ENCODE peak calls at places on chromosomes 1 and 21, in ten cellular contexts. One of them, this sample, is unnamed.

GRCh38 chr1:14516974-14517812 is 81.3 kb upstream of the KAZN start:
- DNase-seq in MM.1S: no peak
- DNase-seq in pancreas: no peak
- DNase-seq in heart left ventricle: no peak
- DNase-seq in fibroblast of the aortic adventitia: peak; percentile 99
- DNase-seq in hepatocyte: peak; percentile 39
- DNase-seq in GM23248: peak; percentile 97
- DNase-seq in skeletal muscle cell: peak; percentile 85
- DNase-seq in AG09309: peak; percentile 86
- DNase-seq in suprapubic skin: no peak
- DNase-seq in this sample: peak; percentile 20

GRCh38 chr1:50940291-50940690 is 19.8 kb downstream of the FAF1 start:
- DNase-seq in pancreas: no peak
- DNase-seq in GM23248: no peak
- DNase-seq in suprapubic skin: no peak
- DNase-seq in MM.1S: no peak
- DNase-seq in fibroblast of the aortic adventitia: no peak
- DNase-seq in heart left ventricle: no peak
- DNase-seq in hepatocyte: no peak
- DNase-seq in skeletal muscle cell: no peak
- DNase-seq in AG09309: no peak
- DNase-seq in this sample: no peak

GRCh38 chr1:100657876-100658715 is 61.4 kb upstream of the VCAM1 start:
- DNase-seq in skeletal muscle cell: peak; percentile 68
- DNase-seq in MM.1S: no peak
- DNase-seq in AG09309: no peak
- DNase-seq in fibroblast of the aortic adventitia: no peak
- DNase-seq in GM23248: no peak
- DNase-seq in hepatocyte: peak; percentile 7
- DNase-seq in suprapubic skin: no peak
- DNase-seq in heart left ventricle: no peak
- DNase-seq in pancreas: no peak
- DNase-seq in this sample: no peak

GRCh38 chr21:34599534-34600101 is 15.3 kb downstream of the RCAN1 start:
- DNase-seq in hepatocyte: no peak
- DNase-seq in AG09309: no peak
- DNase-seq in GM23248: no peak
- DNase-seq in suprapubic skin: no peak
- DNase-seq in heart left ventricle: no peak
- DNase-seq in fibroblast of the aortic adventitia: no peak
- DNase-seq in pancreas: no peak
- DNase-seq in skeletal muscle cell: no peak
- DNase-seq in MM.1S: no peak
- DNase-seq in this sample: no peak

GRCh38 chr1:10252508-10252907 is 42.1 kb downstream of the KIF1B start:
- DNase-seq in MM.1S: no peak
- DNase-seq in heart left ventricle: no peak
- DNase-seq in fibroblast of the aortic adventitia: peak; percentile 32
- DNase-seq in skeletal muscle cell: no peak
- DNase-seq in pancreas: no peak
- DNase-seq in suprapubic skin: no peak
- DNase-seq in GM23248: peak; percentile 76
- DNase-seq in AG09309: no peak
- DNase-seq in hepatocyte: peak; percentile 30
- DNase-seq in this sample: no peak

GRCh38 chr1:172398193-172398592 is 22.3 kb upstream of the C1orf105 start:
- DNase-seq in GM23248: peak; percentile 53
- DNase-seq in MM.1S: no peak
- DNase-seq in AG09309: no peak
- DNase-seq in pancreas: no peak
- DNase-seq in suprapubic skin: no peak
- DNase-seq in heart left ventricle: no peak
- DNase-seq in skeletal muscle cell: peak; percentile 40
- DNase-seq in hepatocyte: no peak
- DNase-seq in fibroblast of the aortic adventitia: peak; percentile 60
- DNase-seq in this sample: no peak

GRCh38 chr1:179229214-179230140 is at the start of gene ABL2:
- DNase-seq in skeletal muscle cell: no peak
- DNase-seq in pancreas: peak; percentile 44
- DNase-seq in fibroblast of the aortic adventitia: peak; percentile 6
- DNase-seq in MM.1S: peak; percentile 80
- DNase-seq in heart left ventricle: peak; percentile 50
- DNase-seq in AG09309: no peak
- DNase-seq in suprapubic skin: peak; percentile 70
- DNase-seq in GM23248: peak; percentile 70
- DNase-seq in hepatocyte: peak; percentile 67
- DNase-seq in this sample: no peak

GRCh38 chr1:33715195-33715811 is 148.6 kb upstream of the HMGB4 start:
- DNase-seq in fibroblast of the aortic adventitia: no peak
- DNase-seq in pancreas: no peak
- DNase-seq in suprapubic skin: no peak
- DNase-seq in MM.1S: no peak
- DNase-seq in heart left ventricle: no peak
- DNase-seq in GM23248: no peak
- DNase-seq in AG09309: no peak
- DNase-seq in skeletal muscle cell: no peak
- DNase-seq in hepatocyte: no peak
- DNase-seq in this sample: no peak

GRCh38 chr21:29305068-29305467 is 6.3 kb downstream of the BACH1 start:
- DNase-seq in suprapubic skin: no peak
- DNase-seq in MM.1S: no peak
- DNase-seq in AG09309: no peak
- DNase-seq in skeletal muscle cell: no peak
- DNase-seq in hepatocyte: no peak
- DNase-seq in pancreas: no peak
- DNase-seq in fibroblast of the aortic adventitia: no peak
- DNase-seq in GM23248: peak; percentile 57
- DNase-seq in heart left ventricle: no peak
- DNase-seq in this sample: no peak

GRCh38 chr1:162922196-162922595 is 61.2 kb upstream of the CCDC190 start:
- DNase-seq in MM.1S: no peak
- DNase-seq in suprapubic skin: no peak
- DNase-seq in pancreas: no peak
- DNase-seq in fibroblast of the aortic adventitia: peak; percentile 35
- DNase-seq in AG09309: no peak
- DNase-seq in skeletal muscle cell: no peak
- DNase-seq in GM23248: peak; percentile 32
- DNase-seq in hepatocyte: no peak
- DNase-seq in heart left ventricle: no peak
- DNase-seq in this sample: no peak

GRCh38 chr1:164739189-164739588 is 180.2 kb downstream of the PBX1 start:
- DNase-seq in heart left ventricle: no peak
- DNase-seq in pancreas: no peak
- DNase-seq in MM.1S: no peak
- DNase-seq in hepatocyte: no peak
- DNase-seq in fibroblast of the aortic adventitia: no peak
- DNase-seq in skeletal muscle cell: no peak
- DNase-seq in GM23248: no peak
- DNase-seq in AG09309: no peak
- DNase-seq in suprapubic skin: no peak
- DNase-seq in this sample: no peak

GRCh38 chr1:164733070-164733469 is 174.1 kb downstream of the PBX1 start:
- DNase-seq in pancreas: no peak
- DNase-seq in skeletal muscle cell: peak; percentile 56
- DNase-seq in suprapubic skin: no peak
- DNase-seq in hepatocyte: no peak
- DNase-seq in MM.1S: no peak
- DNase-seq in GM23248: peak; percentile 89
- DNase-seq in fibroblast of the aortic adventitia: peak; percentile 57
- DNase-seq in heart left ventricle: no peak
- DNase-seq in AG09309: no peak
- DNase-seq in this sample: no peak

GRCh38 chr1:164731161-164731747 is 172.3 kb downstream of the PBX1 start:
- DNase-seq in fibroblast of the aortic adventitia: no peak
- DNase-seq in skeletal muscle cell: no peak
- DNase-seq in MM.1S: no peak
- DNase-seq in pancreas: no peak
- DNase-seq in hepatocyte: no peak
- DNase-seq in heart left ventricle: no peak
- DNase-seq in GM23248: no peak
- DNase-seq in AG09309: no peak
- DNase-seq in suprapubic skin: no peak
- DNase-seq in this sample: no peak

GRCh38 chr1:164733734-164734133 is 174.8 kb downstream of the PBX1 start:
- DNase-seq in hepatocyte: no peak
- DNase-seq in AG09309: no peak
- DNase-seq in fibroblast of the aortic adventitia: no peak
- DNase-seq in skeletal muscle cell: no peak
- DNase-seq in suprapubic skin: no peak
- DNase-seq in MM.1S: no peak
- DNase-seq in GM23248: no peak
- DNase-seq in pancreas: no peak
- DNase-seq in heart left ventricle: no peak
- DNase-seq in this sample: no peak

DNA sequence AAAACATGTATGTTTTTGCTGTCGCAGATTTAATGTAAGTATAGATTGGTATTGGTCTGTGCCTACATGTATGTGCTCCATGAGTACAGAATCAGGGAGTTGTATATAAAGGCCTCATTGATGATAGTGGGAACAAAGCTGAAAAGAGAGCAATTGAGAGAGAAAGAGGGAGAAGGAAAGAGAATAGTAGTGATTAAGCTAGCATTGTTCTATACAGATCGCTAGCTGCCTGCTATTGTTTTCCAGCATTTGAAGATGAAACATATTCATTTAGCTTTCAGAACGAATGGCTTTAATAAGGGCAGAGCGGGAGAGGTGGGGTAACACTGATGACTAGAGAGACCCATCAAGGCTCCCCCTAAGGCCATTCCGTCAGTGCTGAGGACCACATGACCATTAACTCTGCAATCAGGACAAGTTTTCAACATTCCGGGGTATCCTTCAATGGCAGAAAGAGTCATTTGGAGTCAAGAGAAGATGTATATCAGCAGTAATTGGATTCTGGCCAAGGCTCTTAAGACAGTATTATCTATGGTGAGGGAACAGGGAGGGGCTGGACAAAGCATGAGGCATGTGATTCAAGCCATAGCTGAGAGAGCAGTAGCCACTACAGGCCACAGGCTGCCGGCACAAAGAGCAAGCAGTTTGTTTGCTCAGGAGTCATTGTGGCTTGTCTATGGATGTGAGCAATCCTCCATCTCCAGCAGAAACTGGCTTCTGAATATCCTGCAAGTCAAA is 176.5 kb downstream of the PBX1 start:
- DNase-seq in AG09309: no peak
- DNase-seq in fibroblast of the aortic adventitia: peak; percentile 61
- DNase-seq in skeletal muscle cell: no peak
- DNase-seq in GM23248: peak; percentile 62
- DNase-seq in suprapubic skin: no peak
- DNase-seq in hepatocyte: peak; percentile 78
- DNase-seq in pancreas: no peak
- DNase-seq in MM.1S: no peak
- DNase-seq in heart left ventricle: no peak
- DNase-seq in this sample: no peak
- H3K4me3 ChIP-seq in AG09309: no peak overlapping the region
- H3K4me3 ChIP-seq in fibroblast of the aortic adventitia: no peak overlapping the region
- H3K4me3 ChIP-seq in skeletal muscle cell: no peak overlapping the region
- H3K4me3 ChIP-seq in GM23248: no peak overlapping the region
- H3K4me3 ChIP-seq in suprapubic skin: no peak overlapping the region
- H3K4me3 ChIP-seq in hepatocyte: no peak overlapping the region
- H3K4me3 ChIP-seq in pancreas: no peak overlapping the region
- H3K4me3 ChIP-seq in MM.1S: no peak overlapping the region
- H3K4me3 ChIP-seq in heart left ventricle: no peak overlapping the region
- H3K4me3 ChIP-seq in this sample: no peak overlapping the region

GRCh38 chr1:247390116-247390791 is 25.7 kb upstream of the NLRP3 start:
- DNase-seq in heart left ventricle: peak; percentile 70
- DNase-seq in fibroblast of the aortic adventitia: peak; percentile 80
- DNase-seq in GM23248: peak; percentile 79
- DNase-seq in AG09309: peak; percentile 32
- DNase-seq in MM.1S: peak; percentile 100
- DNase-seq in hepatocyte: peak; percentile 88
- DNase-seq in pancreas: peak; percentile 68
- DNase-seq in skeletal muscle cell: no peak
- DNase-seq in suprapubic skin: peak; percentile 76
- DNase-seq in this sample: no peak
- H3K4me3 ChIP-seq in heart left ventricle: peak overlapping the region; percentile 8
- H3K4me3 ChIP-seq in fibroblast of the aortic adventitia: peak overlapping the region; percentile 48
- H3K4me3 ChIP-seq in GM23248: peak overlapping the region; percentile 64
- H3K4me3 ChIP-seq in AG09309: peak overlapping the region; percentile 12
- H3K4me3 ChIP-seq in MM.1S: peak overlapping the region; percentile 6
- H3K4me3 ChIP-seq in hepatocyte: no peak overlapping the region
- H3K4me3 ChIP-seq in pancreas: no peak overlapping the region
- H3K4me3 ChIP-seq in skeletal muscle cell: peak overlapping the region; percentile 18
- H3K4me3 ChIP-seq in suprapubic skin: peak overlapping the region; percentile 28
- H3K4me3 ChIP-seq in this sample: peak overlapping the region; percentile 16

GRCh38 chr1:90712931-90713618 is 4.0 kb downstream of the BARHL2 start:
- DNase-seq in heart left ventricle: no peak
- DNase-seq in pancreas: no peak
- DNase-seq in hepatocyte: no peak
- DNase-seq in AG09309: no peak
- DNase-seq in GM23248: no peak
- DNase-seq in suprapubic skin: no peak
- DNase-seq in MM.1S: no peak
- DNase-seq in fibroblast of the aortic adventitia: no peak
- DNase-seq in skeletal muscle cell: no peak
- DNase-seq in this sample: no peak

GRCh38 chr1:90715334-90715733 is 1.8 kb downstream of the BARHL2 start:
- DNase-seq in AG09309: no peak
- DNase-seq in pancreas: no peak
- DNase-seq in skeletal muscle cell: no peak
- DNase-seq in heart left ventricle: no peak
- DNase-seq in hepatocyte: no peak
- DNase-seq in GM23248: no peak
- DNase-seq in suprapubic skin: no peak
- DNase-seq in fibroblast of the aortic adventitia: no peak
- DNase-seq in MM.1S: no peak
- DNase-seq in this sample: no peak

GRCh38 chr1:90713741-90714509 is 3.2 kb downstream of the BARHL2 start:
- DNase-seq in MM.1S: no peak
- DNase-seq in suprapubic skin: no peak
- DNase-seq in skeletal muscle cell: no peak
- DNase-seq in AG09309: no peak
- DNase-seq in heart left ventricle: no peak
- DNase-seq in hepatocyte: no peak
- DNase-seq in fibroblast of the aortic adventitia: no peak
- DNase-seq in GM23248: no peak
- DNase-seq in pancreas: no peak
- DNase-seq in this sample: no peak

GRCh38 chr1:90716243-90716551 is 905 bp downstream of the BARHL2 start:
- DNase-seq in pancreas: no peak
- DNase-seq in AG09309: no peak
- DNase-seq in skeletal muscle cell: no peak
- DNase-seq in suprapubic skin: no peak
- DNase-seq in fibroblast of the aortic adventitia: no peak
- DNase-seq in GM23248: no peak
- DNase-seq in heart left ventricle: no peak
- DNase-seq in MM.1S: no peak
- DNase-seq in hepatocyte: no peak
- DNase-seq in this sample: no peak

GRCh38 chr1:90714521-90714951 is 2.6 kb downstream of the BARHL2 start:
- DNase-seq in pancreas: no peak
- DNase-seq in fibroblast of the aortic adventitia: no peak
- DNase-seq in GM23248: no peak
- DNase-seq in MM.1S: no peak
- DNase-seq in AG09309: no peak
- DNase-seq in suprapubic skin: no peak
- DNase-seq in heart left ventricle: no peak
- DNase-seq in skeletal muscle cell: no peak
- DNase-seq in hepatocyte: no peak
- DNase-seq in this sample: no peak
- H3K4me3 ChIP-seq in pancreas: no peak overlapping the region
- H3K4me3 ChIP-seq in fibroblast of the aortic adventitia: no peak overlapping the region
- H3K4me3 ChIP-seq in GM23248: no peak overlapping the region
- H3K4me3 ChIP-seq in MM.1S: no peak overlapping the region
- H3K4me3 ChIP-seq in AG09309: no peak overlapping the region
- H3K4me3 ChIP-seq in suprapubic skin: no peak overlapping the region
- H3K4me3 ChIP-seq in heart left ventricle: no peak overlapping the region
- H3K4me3 ChIP-seq in skeletal muscle cell: no peak overlapping the region
- H3K4me3 ChIP-seq in hepatocyte: no peak overlapping the region
- H3K4me3 ChIP-seq in this sample: no peak overlapping the region

GRCh38 chr1:27358038-27358927 is 8.5 kb downstream of the MAP3K6 start:
- DNase-seq in heart left ventricle: no peak
- DNase-seq in pancreas: no peak
- DNase-seq in skeletal muscle cell: no peak
- DNase-seq in hepatocyte: no peak
- DNase-seq in suprapubic skin: no peak
- DNase-seq in GM23248: no peak
- DNase-seq in MM.1S: no peak
- DNase-seq in AG09309: no peak
- DNase-seq in fibroblast of the aortic adventitia: no peak
- DNase-seq in this sample: no peak
- H3K4me3 ChIP-seq in heart left ventricle: no peak overlapping the region
- H3K4me3 ChIP-seq in pancreas: no peak overlapping the region
- H3K4me3 ChIP-seq in skeletal muscle cell: no peak overlapping the region
- H3K4me3 ChIP-seq in hepatocyte: no peak overlapping the region
- H3K4me3 ChIP-seq in suprapubic skin: no peak overlapping the region
- H3K4me3 ChIP-seq in GM23248: no peak overlapping the region
- H3K4me3 ChIP-seq in MM.1S: no peak overlapping the region
- H3K4me3 ChIP-seq in AG09309: no peak overlapping the region
- H3K4me3 ChIP-seq in fibroblast of the aortic adventitia: no peak overlapping the region
- H3K4me3 ChIP-seq in this sample: no peak overlapping the region

This sample was measured in BJ.